ENCODE peak calls at places on chromosome 15, in eight cellular contexts. U is CD8-positive, alpha-beta T cell; Y is small intestine; C is upper lobe of right lung; I is HCT116; H is RWPE1; X is hepatocyte; O is left ventricle myocardium inferior. M is an unnamed sample.

GRCh38 chr15:29638011-29638410 is 184.3 kb downstream of the TJP1 start:
- DNase-seq in Y (no peak), C (no peak), H (no peak), X (no peak), U (no peak), I (no peak), O (no peak), M (no peak)

GRCh38 chr15:49723981-49724380 is 103.1 kb downstream of the DTWD1 start:
- DNase-seq in O (no peak), X (no peak), C (no peak), U (no peak), I (no peak), H (no peak), Y (no peak), M (no peak)

GRCh38 chr15:70602281-70602680 is 161.1 kb downstream of the UACA start:
- DNase-seq in U (no peak), X (no peak), H (no peak), I (no peak), O (no peak), Y (no peak), C (no peak), M (no peak)

GRCh38 chr15:78298983-78299301 is 467 bp downstream of the SKIC8 start:
- DNase-seq in U (no peak), I (no peak), O (no peak), X (peak; percentile 51), Y (peak; percentile 13), C (no peak), H (peak; percentile 57), M (no peak)

GRCh38 chr15:77604973-77605372 is 27.7 kb downstream of the LINGO1 start:
- DNase-seq in C (no peak), I (no peak), Y (no peak), H (no peak), X (no peak), O (no peak), U (no peak), M (no peak)

GRCh38 chr15:45550436-45550835 is 27.9 kb upstream of the SLC30A4 start:
- DNase-seq in O (no peak), H (peak; percentile 20), I (no peak), C (no peak), Y (no peak), X (no peak), U (no peak), M (no peak)

GRCh38 chr15:53272116-53272515 is 482.0 kb upstream of the ONECUT1 start:
- DNase-seq in O (no peak), H (no peak), Y (no peak), U (no peak), C (no peak), I (no peak), X (no peak), M (no peak)

GRCh38 chr15:55530861-55531313 is 22.9 kb upstream of the DNAAF4 start:
- DNase-seq in C (no peak), I (no peak), X (peak; percentile 23), O (no peak), U (no peak), Y (no peak), H (no peak), M (no peak)

GRCh38 chr15:80093854-80094418 is 34.5 kb downstream of the ZFAND6 start:
- DNase-seq in I (no peak), O (peak; percentile 51), U (no peak), X (peak; percentile 44), C (peak; percentile 69), H (peak; percentile 50), Y (peak; percentile 73), M (no peak)

GRCh38 chr15:59420986-59421618 is 16.9 kb upstream of the FAM81A start:
- DNase-seq in O (no peak), C (no peak), X (peak; percentile 61), U (no peak), Y (no peak), H (no peak), I (no peak), M (no peak)

GRCh38 chr15:88897456-88898194 is 2.3 kb upstream of the HAPLN3 start:
- DNase-seq in C (peak; percentile 91), Y (peak; percentile 52), O (peak; percentile 90), I (no peak), X (peak; percentile 95), H (peak; percentile 90), U (peak; percentile 81), M (peak; percentile 67)

GRCh38 chr15:74789171-74789627 is 7.3 kb downstream of the CSK start:
- DNase-seq in U (no peak), I (no peak), C (peak; percentile 63), X (peak; percentile 47), O (no peak), Y (peak; percentile 93), H (no peak), M (no peak)

GRCh38 chr15:29670266-29670665 is 152.0 kb downstream of the TJP1 start:
- DNase-seq in X (no peak), H (no peak), O (no peak), C (no peak), I (no peak), U (no peak), Y (no peak), M (no peak)

GRCh38 chr15:75097939-75098338 is 74.5 kb downstream of the PPCDC start:
- DNase-seq in X (no peak), I (no peak), H (no peak), C (no peak), U (no peak), Y (no peak), O (no peak), M (no peak)

GRCh38 chr15:40420793-40421192 is 15.2 kb downstream of the IVD start:
- DNase-seq in H (peak; percentile 83), I (peak; percentile 29), Y (peak; percentile 90), X (no peak), U (no peak), C (peak; percentile 90), O (no peak), M (no peak)

GRCh38 chr15:72153269-72153668 is 35.1 kb downstream of the SENP8 start:
- DNase-seq in X (no peak), Y (no peak), I (no peak), C (no peak), O (no peak), H (no peak), U (no peak), M (no peak)

GRCh38 chr15:82571722-82572222 is 31.5 kb upstream of the RPS17 start:
- DNase-seq in C (peak; percentile 73), H (peak; percentile 16), X (peak; percentile 75), Y (no peak), U (no peak), O (peak; percentile 53), I (no peak), M (peak; percentile 77)
- H3K27ac ChIP-seq in C (no peak overlapping the region), H (peak overlapping the region; percentile 14), X (peak overlapping the region; percentile 60), Y (no peak overlapping the region), U (no peak overlapping the region), O (peak overlapping the region; percentile 56), I (no peak overlapping the region), M (peak overlapping the region; percentile 77)

DNA sequence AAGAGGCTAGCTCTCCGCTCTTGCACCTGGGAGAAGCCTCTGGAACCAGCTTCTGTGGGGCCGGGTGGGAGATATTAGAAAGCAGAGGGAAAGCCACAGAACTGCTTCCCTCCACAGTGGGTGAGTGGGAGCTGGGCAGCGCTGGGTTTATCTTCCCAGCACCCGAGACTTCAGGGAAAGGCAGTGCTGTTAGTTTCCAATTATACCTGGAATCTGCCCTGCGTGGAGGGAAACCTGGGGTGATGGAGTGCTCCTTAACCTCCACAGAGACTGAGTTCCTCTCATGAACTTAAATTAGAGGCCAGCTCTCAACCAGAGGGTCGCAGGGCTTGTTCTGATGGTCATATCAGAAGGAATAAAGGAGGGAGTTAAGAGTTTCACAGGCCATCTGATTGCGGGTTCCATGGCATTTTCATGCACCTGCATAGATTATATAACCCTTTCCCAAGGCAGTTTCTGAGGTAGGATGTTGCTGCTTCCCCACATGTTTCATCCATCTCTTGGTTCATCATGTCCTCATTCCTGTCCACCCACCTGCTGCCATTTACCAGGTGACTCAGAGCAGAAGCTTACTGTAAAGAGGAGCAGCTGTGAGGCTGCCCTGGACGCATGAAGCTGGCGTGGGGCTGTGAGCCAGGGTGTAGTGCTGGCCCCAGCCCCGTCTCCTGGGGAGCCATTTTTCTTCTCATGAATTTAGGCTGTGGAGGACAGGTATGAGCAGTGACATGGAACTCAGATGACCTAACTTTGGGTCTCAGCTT is 42.5 kb downstream of the CA12 start:
- DNase-seq in X (no peak), H (peak; percentile 36), O (no peak), U (no peak), C (no peak), I (no peak), Y (no peak), M (no peak)
- H3K27ac ChIP-seq in X (no peak overlapping the region), H (no peak overlapping the region), O (no peak overlapping the region), U (no peak overlapping the region), C (no peak overlapping the region), I (no peak overlapping the region), Y (no peak overlapping the region), M (peak overlapping the region; percentile 92)

GRCh38 chr15:83250766-83251165 is 33.7 kb downstream of the BNC1 start:
- DNase-seq in I (no peak), Y (no peak), U (no peak), H (no peak), C (no peak), O (no peak), X (no peak), M (no peak)

GRCh38 chr15:83243634-83244033 is 36.0 kb upstream of the HDGFL3 start:
- DNase-seq in U (no peak), I (no peak), X (no peak), C (no peak), Y (no peak), H (no peak), O (no peak), M (no peak)

GRCh38 chr15:83248151-83248851 is 36.2 kb downstream of the BNC1 start:
- DNase-seq in Y (peak; percentile 47), O (no peak), U (peak; percentile 4), I (peak; percentile 67), X (peak; percentile 80), C (no peak), H (peak; percentile 39), M (peak; percentile 9)

DNA sequence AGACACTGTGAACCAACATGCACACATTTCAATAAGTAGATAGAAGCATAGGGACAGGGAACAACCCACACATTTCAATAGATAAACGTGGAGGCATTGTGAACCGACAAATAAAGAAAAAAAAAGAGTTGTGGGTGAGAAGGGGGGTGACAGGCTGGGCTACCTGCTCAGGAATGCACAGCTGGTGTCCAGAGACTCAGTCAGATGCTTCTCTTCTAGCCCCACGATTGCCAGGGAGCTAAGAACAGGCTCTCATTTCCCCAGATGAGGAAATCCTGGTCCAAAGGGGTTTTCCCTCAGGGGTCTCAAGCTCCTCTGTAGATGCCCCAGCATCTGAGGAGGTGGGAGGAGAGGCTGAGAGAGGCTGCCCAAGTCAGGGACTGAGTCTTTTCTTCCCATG is 35.5 kb downstream of the BNC1 start:
- DNase-seq in X (no peak), O (no peak), I (no peak), H (no peak), C (no peak), U (no peak), Y (no peak), M (no peak)
- H3K27ac ChIP-seq in X (no peak overlapping the region), O (no peak overlapping the region), I (no peak overlapping the region), H (no peak overlapping the region), C (no peak overlapping the region), U (no peak overlapping the region), Y (no peak overlapping the region), M (no peak overlapping the region)

DNA sequence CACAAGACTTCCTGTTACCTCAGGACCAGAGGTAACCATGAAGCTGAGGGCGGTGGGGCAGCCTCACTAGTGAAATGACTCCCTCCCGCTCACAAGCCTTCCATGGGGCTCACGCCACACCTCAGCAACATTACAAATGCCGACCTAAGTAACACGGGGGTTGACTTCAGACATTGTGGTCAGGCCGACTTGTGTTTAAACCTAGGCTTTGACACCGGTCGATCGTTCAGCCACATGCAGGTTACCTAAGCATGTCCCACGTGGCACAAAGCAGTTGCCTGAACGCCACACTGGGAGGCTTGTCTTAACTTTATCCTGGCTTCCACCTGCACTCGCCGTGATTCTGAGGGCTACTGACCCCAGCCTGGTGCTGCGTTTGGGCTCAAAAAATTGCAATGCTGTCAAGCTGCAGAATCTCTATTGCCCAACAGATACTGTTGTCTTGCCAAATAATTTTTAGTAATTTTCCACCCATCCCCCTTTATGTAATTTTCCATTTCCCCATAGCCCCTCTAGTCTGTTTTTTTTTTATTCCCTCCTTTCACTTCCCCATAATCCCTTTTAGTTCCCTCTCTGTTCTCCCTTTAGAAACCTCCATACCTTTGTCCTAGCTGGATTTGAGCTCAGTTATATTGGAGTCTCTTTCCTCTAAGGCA is 158.6 kb upstream of the RGMA start:
- DNase-seq in C (no peak), H (no peak), I (no peak), O (no peak), Y (no peak), U (no peak), X (no peak), M (no peak)
- H3K27ac ChIP-seq in C (no peak overlapping the region), H (no peak overlapping the region), I (no peak overlapping the region), O (no peak overlapping the region), Y (no peak overlapping the region), U (no peak overlapping the region), X (no peak overlapping the region), M (no peak overlapping the region)